ENCODE peak calls at places on chromosomes 4 and X, in ten cellular contexts. Y is A549, H is HFFc6, D is GM12865, L is progenitor cell of endocrine pancreas, G is chondrocyte, M is testis, W is cardiac fibroblast, Q is thoracic aorta, V is osteocyte. A is an unnamed sample.

GRCh38 chrX:71098302-71098701 is 2.7 kb downstream of the FOXO4 start:
- DNase-seq in M (peak; percentile 83), G (no peak), H (no peak), D (peak; percentile 76), Y (peak; percentile 55), V (no peak), L (no peak), W (peak; percentile 45), Q (peak; percentile 15), A (peak; percentile 69)

GRCh38 chrX:38890326-38890725 is 89.1 kb downstream of the MID1IP1 start:
- DNase-seq in D (no peak), V (no peak), L (no peak), H (no peak), M (no peak), W (no peak), G (no peak), Q (no peak), Y (no peak), A (no peak)

GRCh38 chrX:109857898-109858297 is 124.8 kb upstream of the ACSL4 start:
- DNase-seq in L (no peak), M (no peak), V (no peak), W (peak; percentile 69), H (no peak), D (no peak), G (no peak), Q (no peak), Y (no peak), A (no peak)

GRCh38 chrX:153960786-153961185 is 10.8 kb downstream of the HCFC1 start:
- DNase-seq in L (no peak), H (no peak), Y (no peak), V (no peak), W (no peak), G (no peak), D (no peak), M (no peak), Q (no peak), A (no peak)

GRCh38 chr4:123478859-123479345 is 82.3 kb downstream of the SPRY1 start:
- DNase-seq in Y (no peak), G (no peak), M (no peak), W (peak; percentile 26), H (peak; percentile 50), D (peak; percentile 8), Q (no peak), L (no peak), V (no peak), A (no peak)

GRCh38 chrX:119266364-119266995 is 30.4 kb downstream of the PGRMC1 start:
- DNase-seq in H (peak; percentile 14), V (no peak), D (peak; percentile 5), Y (peak; percentile 31), L (no peak), M (peak; percentile 21), W (peak; percentile 25), Q (no peak), G (no peak), A (no peak)

GRCh38 chr4:70903282-70903603 is 1.1 kb downstream of the MOB1B start:
- DNase-seq in W (peak; percentile 24), D (peak; percentile 10), Q (no peak), V (no peak), Y (no peak), G (no peak), M (peak; percentile 20), H (no peak), L (no peak), A (no peak)

GRCh38 chr4:1939664-1940509 is 68.7 kb downstream of the NSD2 start:
- DNase-seq in M (no peak), V (no peak), D (no peak), L (no peak), Q (no peak), H (peak; percentile 76), Y (no peak), W (peak; percentile 88), G (no peak), A (no peak)

GRCh38 chr4:123616970-123617392 is 220.4 kb downstream of the SPRY1 start:
- DNase-seq in Q (no peak), D (no peak), G (no peak), H (peak; percentile 53), M (peak; percentile 48), L (no peak), Y (no peak), V (no peak), W (peak; percentile 90), A (peak; percentile 29)

DNA sequence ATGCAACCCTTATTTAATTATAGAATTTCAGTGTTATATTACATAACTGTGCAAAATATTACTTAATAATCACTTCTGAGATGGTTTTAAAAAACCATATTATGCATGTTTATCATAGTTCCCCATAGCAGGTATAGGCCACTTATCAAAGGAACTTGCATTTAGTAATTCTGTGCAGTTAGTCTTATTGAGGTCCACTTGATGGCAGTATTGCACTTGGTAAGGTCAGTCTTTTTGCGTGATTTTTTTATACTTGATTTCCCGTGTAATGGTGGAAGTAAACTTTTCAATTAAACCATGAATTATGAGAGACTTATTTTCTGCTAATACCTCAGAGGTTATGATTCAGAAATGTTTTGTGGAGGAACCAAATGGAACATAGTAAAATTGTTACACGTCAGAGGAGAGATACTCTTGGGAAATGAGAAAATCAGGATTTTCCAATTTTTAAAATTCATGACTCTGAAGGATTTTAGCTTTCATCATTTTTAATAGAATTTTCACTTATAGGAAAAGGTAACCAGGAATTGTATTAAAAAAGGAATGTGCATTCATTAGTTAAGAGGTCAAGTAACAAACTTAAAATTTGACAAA is 230.0 kb downstream of the CCSER1 start:
- DNase-seq in Q (no peak), V (no peak), Y (peak; percentile 71), M (no peak), L (no peak), H (peak; percentile 1), D (peak; percentile 29), W (peak; percentile 77), G (no peak), A (no peak)
- TF ChIP-seq CTCF in Q (no peak), V (peak; percentile 72), Y (peak; percentile 71), M (no peak), L (peak; percentile 71), H (peak; percentile 65), D (peak; percentile 16), W (peak; percentile 41), G (peak; percentile 87), A (no peak)

DNA sequence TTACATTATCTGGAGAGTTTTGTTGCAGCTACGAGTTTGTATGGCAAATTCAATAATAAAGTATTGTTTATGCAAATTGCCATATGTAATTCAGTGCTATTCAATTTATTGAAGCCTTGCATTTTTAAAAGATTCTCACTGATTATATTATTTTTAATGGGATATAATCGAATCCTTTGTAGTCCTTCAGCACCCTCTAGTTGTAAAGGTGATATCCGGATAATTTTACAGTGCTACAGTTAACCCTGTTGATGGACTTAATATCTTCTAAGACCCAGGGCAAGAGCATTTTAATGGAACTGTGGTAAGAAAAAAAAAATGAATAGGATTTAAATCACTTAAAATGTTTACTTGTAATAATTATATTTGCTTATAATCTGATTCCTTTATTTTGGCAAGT is 48.5 kb upstream of the GRIA2 start:
- DNase-seq in Q (no peak), Y (peak; percentile 1), D (no peak), M (no peak), L (no peak), H (no peak), G (no peak), W (peak; percentile 41), V (no peak), A (no peak)
- TF ChIP-seq CTCF in Q (peak; percentile 9), Y (peak; percentile 24), D (no peak), M (no peak), L (no peak), H (peak; percentile 64), G (peak; percentile 71), W (peak; percentile 24), V (peak; percentile 45), A (no peak)

GRCh38 chr4:105495667-105496066 is 21.8 kb upstream of the PPA2 start:
- DNase-seq in H (no peak), D (no peak), M (no peak), V (no peak), G (no peak), W (peak; percentile 35), Y (no peak), Q (no peak), L (no peak), A (no peak)

GRCh38 chr4:105496899-105497298 is 23.0 kb upstream of the PPA2 start:
- DNase-seq in M (no peak), L (no peak), D (no peak), G (no peak), H (no peak), Q (no peak), W (no peak), V (no peak), Y (no peak), A (no peak)
- TF ChIP-seq CTCF in M (no peak), L (no peak), D (peak; percentile 16), G (peak; percentile 36), H (no peak), Q (no peak), W (peak; percentile 6), V (no peak), Y (no peak), A (no peak)

GRCh38 chr4:67201334-67201733 is 344.0 kb downstream of the CENPC start:
- DNase-seq in Q (no peak), Y (no peak), V (no peak), W (no peak), M (no peak), L (no peak), D (peak; percentile 2), G (no peak), H (no peak), A (no peak)
- TF ChIP-seq CTCF in Q (no peak), Y (no peak), V (no peak), W (no peak), M (no peak), L (no peak), D (no peak), G (no peak), H (no peak), A (no peak)

A was measured in natural killer cell.